ENCODE peak calls at places on chromosomes 6 and 20, in six cellular contexts. S is HCT116, Y is K562, A is GM12878, T is HepG2, B is H1. E is an unnamed sample.

GRCh38 chr6:26087284-26088115 is at the start of gene HFE:
- DNase-seq in B (no peak), A (no peak), S (no peak), T (peak), Y (peak), E (no peak)

GRCh38 chr20:9609892-9610502 is 95.6 kb downstream of the LAMP5 start:
- DNase-seq in Y (peak), A (peak), S (peak), T (peak), B (peak), E (peak)

GRCh38 chr6:2035046-2035445 is 210.4 kb downstream of the GMDS start:
- DNase-seq in A (no peak), B (no peak), T (no peak), Y (no peak), S (no peak), E (no peak)

GRCh38 chr6:163243691-163244505 is 170.6 kb upstream of the QKI start:
- DNase-seq in B (no peak), T (no peak), A (no peak), S (no peak), Y (no peak), E (no peak)

GRCh38 chr6:69933239-69933638 is 66.9 kb downstream of the COL19A1 start:
- DNase-seq in Y (no peak), S (no peak), A (no peak), T (no peak), B (no peak), E (no peak)

GRCh38 chr6:16800942-16801341 is 39.7 kb upstream of the ATXN1 start:
- DNase-seq in A (no peak), S (no peak), Y (no peak), B (no peak), T (no peak), E (no peak)

GRCh38 chr6:167047554-167047953 is 48.4 kb downstream of the CEP43 start:
- DNase-seq in S (no peak), B (no peak), A (peak), T (no peak), Y (no peak), E (no peak)

GRCh38 chr6:14858808-14859207 is 387.1 kb upstream of the JARID2 start:
- DNase-seq in Y (no peak), B (no peak), T (no peak), A (no peak), S (no peak), E (no peak)

GRCh38 chr6:9266741-9267140 is 831.4 kb upstream of the SLC35B3 start:
- DNase-seq in A (no peak), S (no peak), B (no peak), T (no peak), Y (no peak), E (no peak)

GRCh38 chr6:46262928-46263708 is 92.3 kb upstream of the ENPP5 start:
- DNase-seq in S (no peak), A (no peak), Y (no peak), B (no peak), T (no peak), E (no peak)

GRCh38 chr6:113595921-113596376 is 261.2 kb upstream of the MARCKS start:
- DNase-seq in T (no peak), B (no peak), Y (no peak), A (no peak), S (no peak), E (no peak)

GRCh38 chr20:40493071-40493470 is 196.0 kb downstream of the MAFB start:
- DNase-seq in Y (no peak), S (no peak), B (no peak), A (no peak), T (no peak), E (no peak)

GRCh38 chr6:52672422-52673025 is 1.6 kb downstream of the TMEM14A start:
- DNase-seq in S (peak), T (no peak), A (no peak), Y (peak), B (no peak), E (no peak)

GRCh38 chr6:155398221-155398620 is 57.4 kb downstream of the NOX3 start:
- DNase-seq in T (no peak), Y (no peak), A (no peak), S (no peak), B (no peak), E (no peak)

GRCh38 chr6:41678511-41679084 is 40.3 kb downstream of the MDFI start:
- DNase-seq in A (no peak), S (no peak), Y (no peak), B (no peak), T (no peak), E (no peak)

GRCh38 chr20:40982415-40983145 is 46.0 kb upstream of the TOP1 start:
- DNase-seq in T (no peak), A (no peak), Y (no peak), S (no peak), B (no peak), E (no peak)

GRCh38 chr20:35968930-35969329 is 540 bp downstream of the CNBD2 start:
- DNase-seq in A (no peak), B (no peak), T (no peak), S (no peak), Y (no peak), E (no peak)

GRCh38 chr20:62832212-62832922 is 15.5 kb downstream of the COL9A3 start:
- DNase-seq in S (peak), A (peak), B (no peak), Y (peak), T (no peak), E (peak)

GRCh38 chr20:44540834-44541233 is 19.0 kb upstream of the SERINC3 start:
- DNase-seq in A (no peak), Y (no peak), B (no peak), S (no peak), T (no peak), E (no peak)

GRCh38 chr6:43954311-43955131 is 172.7 kb downstream of the MRPL14 start:
- DNase-seq in Y (no peak), T (no peak), B (no peak), S (no peak), A (no peak), E (no peak)

GRCh38 chr6:138086573-138087196 is 20.5 kb downstream of the PERP start:
- DNase-seq in T (peak), S (peak), Y (no peak), A (no peak), B (peak), E (no peak)

GRCh38 chr6:23106951-23107350 is 537.6 kb downstream of the HDGFL1 start:
- DNase-seq in T (no peak), Y (no peak), A (no peak), S (no peak), B (no peak), E (no peak)

GRCh38 chr20:24236963-24237362 is 232.5 kb upstream of the SYNDIG1 start:
- DNase-seq in A (no peak), Y (no peak), B (no peak), S (no peak), T (no peak), E (no peak)

GRCh38 chr20:22717466-22717865 is 133.1 kb upstream of the FOXA2 start:
- DNase-seq in B (no peak), A (no peak), Y (peak), T (no peak), S (no peak), E (no peak)

GRCh38 chr20:22716824-22717351 is 132.5 kb upstream of the FOXA2 start:
- DNase-seq in A (no peak), B (no peak), T (no peak), S (no peak), Y (no peak), E (no peak)

DNA sequence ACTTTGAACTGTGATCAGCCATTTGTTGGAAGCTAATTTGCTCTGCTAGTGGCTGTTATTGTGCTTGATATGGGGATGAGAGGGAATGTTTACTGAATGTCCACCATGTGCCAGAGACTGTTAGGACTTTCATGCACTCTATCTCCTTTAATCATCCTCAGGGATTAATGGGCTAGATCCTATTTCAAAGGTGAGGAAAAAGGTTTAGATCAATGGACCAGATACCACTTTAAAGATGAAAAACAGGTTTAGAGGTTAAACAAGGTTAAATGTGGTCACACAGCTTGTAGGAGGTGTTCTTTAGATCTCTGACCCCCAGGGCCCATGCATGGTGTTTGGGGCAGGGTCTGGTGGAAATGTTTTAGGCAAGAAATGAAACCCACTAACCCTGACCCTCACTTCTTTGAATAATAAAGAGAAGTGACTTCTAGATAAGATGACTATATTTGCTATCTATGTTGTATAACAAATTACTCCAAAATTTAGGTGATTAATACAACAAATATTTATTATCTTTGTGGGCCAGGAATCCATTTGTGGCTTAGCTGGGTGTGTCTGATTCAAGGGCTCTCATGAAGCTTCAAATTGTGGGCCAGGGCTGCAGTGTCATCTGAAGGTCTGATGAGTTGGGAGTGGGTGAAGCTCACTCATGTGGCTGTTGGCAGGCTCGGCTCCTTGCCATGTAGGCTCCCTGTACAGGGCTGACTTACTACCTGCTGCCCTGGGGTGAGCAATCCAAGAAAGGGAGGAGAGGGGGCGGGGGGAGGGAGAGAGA is 127.8 kb upstream of the FOXA2 start:
- DNase-seq in A (no peak), T (no peak), S (no peak), B (no peak), Y (no peak), E (no peak)
- TF ChIP-seq SIN3A in A (no peak), T (no peak), S (no peak), B (no peak), Y (no peak), E (no peak)

GRCh38 chr20:38324159-38324558 is 20.2 kb downstream of the BPI start:
- DNase-seq in A (no peak), Y (no peak), T (no peak), B (no peak), S (no peak), E (no peak)

GRCh38 chr20:38316341-38316740 is 12.4 kb downstream of the BPI start:
- DNase-seq in S (no peak), A (no peak), Y (no peak), T (no peak), B (no peak), E (no peak)

GRCh38 chr20:38317422-38317821 is 13.5 kb downstream of the BPI start:
- DNase-seq in T (no peak), B (no peak), S (no peak), A (no peak), Y (no peak), E (no peak)

GRCh38 chr20:38321959-38322598 is 18.1 kb downstream of the BPI start:
- DNase-seq in T (peak), S (peak), B (no peak), Y (peak), A (no peak), E (peak)

DNA sequence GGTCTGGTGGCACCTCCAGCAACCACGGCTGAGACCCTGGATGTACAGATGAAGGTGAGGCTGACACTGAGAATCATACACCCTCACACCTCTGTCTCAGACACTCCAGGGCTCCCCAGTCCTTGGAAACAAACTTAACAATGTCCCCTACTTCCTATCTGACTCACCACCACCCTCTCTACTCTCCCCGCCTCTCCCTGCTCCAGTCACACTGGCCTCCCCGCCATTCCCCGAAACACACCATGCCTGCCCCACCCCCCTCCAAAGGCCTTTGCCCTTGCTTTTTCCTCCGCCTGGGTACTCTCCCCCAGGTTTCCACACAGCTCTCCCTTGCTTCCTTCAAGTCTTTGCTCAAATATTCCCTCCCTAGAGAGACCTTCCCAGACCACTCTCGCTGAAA is 16.3 kb downstream of the BPI start:
- DNase-seq in Y (no peak), A (no peak), T (no peak), B (no peak), S (no peak), E (no peak)
- H2AFZ ChIP-seq in Y (no peak), A (no peak), T (no peak), B (no peak), S (no peak), E (no peak)

GRCh38 chr20:58659841-58660240 is 8.8 kb downstream of the STX16 start:
- DNase-seq in T (no peak), B (no peak), Y (no peak), A (no peak), S (no peak), E (no peak)

GRCh38 chr20:58660855-58661254 is 9.8 kb downstream of the STX16 start:
- DNase-seq in A (no peak), T (no peak), S (no peak), Y (no peak), B (no peak), E (no peak)

GRCh38 chr20:58662142-58662473 is 11.0 kb downstream of the STX16 start:
- DNase-seq in T (no peak), A (no peak), B (no peak), Y (no peak), S (no peak), E (no peak)

GRCh38 chr20:58664883-58665282 is 13.8 kb downstream of the STX16 start:
- DNase-seq in Y (no peak), S (no peak), B (no peak), T (no peak), A (no peak), E (no peak)

DNA sequence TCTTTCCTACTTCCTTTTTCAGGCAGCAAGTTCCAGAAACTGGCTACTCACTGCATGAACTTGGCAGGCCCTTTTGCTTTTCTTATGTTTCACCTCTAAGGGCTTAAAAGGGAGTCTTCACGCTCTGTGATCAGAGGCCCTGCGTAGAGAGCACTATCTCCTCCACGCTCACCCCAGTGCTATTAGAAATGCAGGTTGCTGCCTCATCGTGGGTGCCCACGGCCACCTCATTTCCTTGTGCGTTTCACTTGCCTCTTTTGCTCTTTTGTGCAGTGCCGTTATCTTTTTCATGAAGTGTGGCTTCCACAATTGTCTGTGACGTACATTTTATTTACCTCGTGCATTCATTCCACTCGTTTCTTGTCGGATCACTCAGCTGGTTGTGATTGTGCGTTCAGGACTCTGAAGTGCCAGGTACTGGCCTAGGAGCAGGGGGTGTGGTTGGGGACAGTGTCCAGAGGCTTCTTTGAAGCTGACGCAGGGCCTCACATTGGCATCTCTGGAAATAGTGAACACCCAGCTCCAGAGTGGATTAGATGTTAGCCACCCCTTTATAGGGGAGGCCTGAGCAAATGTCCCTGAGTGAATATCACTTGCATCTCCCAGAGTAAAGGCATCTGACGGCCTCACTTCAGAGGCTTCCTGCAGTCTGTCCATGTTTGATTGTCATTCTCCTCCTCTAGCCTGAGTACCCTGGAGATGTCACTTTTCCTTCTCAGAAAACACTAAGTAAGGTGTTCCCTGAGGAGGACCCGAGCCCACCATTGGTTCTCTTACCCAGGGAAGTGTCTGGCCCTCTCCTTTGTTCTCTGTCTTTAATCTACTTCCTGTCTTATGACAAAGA is 10.4 kb downstream of the STX16 start:
- DNase-seq in A (no peak), B (no peak), S (no peak), Y (no peak), T (no peak), E (no peak)
- H3K27ac ChIP-seq in A (no peak), B (no peak), S (no peak), Y (peak), T (no peak), E (no peak)

GRCh38 chr6:129240492-129240853 is 357.5 kb downstream of the LAMA2 start:
- DNase-seq in Y (no peak), T (no peak), A (no peak), B (no peak), S (no peak), E (no peak)

GRCh38 chr6:129239825-129240491 is 357.0 kb downstream of the LAMA2 start:
- DNase-seq in T (no peak), S (no peak), Y (no peak), A (no peak), B (no peak), E (no peak)

GRCh38 chr6:129238991-129239390 is 356.1 kb downstream of the LAMA2 start:
- DNase-seq in A (no peak), S (no peak), T (no peak), Y (no peak), B (no peak), E (no peak)

GRCh38 chr6:129248976-129249375 is 366.0 kb downstream of the LAMA2 start:
- DNase-seq in S (no peak), T (no peak), B (no peak), Y (no peak), A (no peak), E (no peak)

GRCh38 chr6:129243377-129243776 is 360.4 kb downstream of the LAMA2 start:
- DNase-seq in A (no peak), S (no peak), Y (no peak), T (no peak), B (no peak), E (no peak)
- TF ChIP-seq SIN3A in A (no peak), S (no peak), Y (no peak), T (no peak), B (no peak), E (no peak)

GRCh38 chr6:87590417-87590880 is 514 bp downstream of the ORC3 start:
- DNase-seq in B (no peak), A (no peak), Y (no peak), T (no peak), S (no peak), E (no peak)

GRCh38 chr6:87589693-87590416 is at the start of the genes ORC3 and RARS2:
- DNase-seq in S (peak), A (peak), B (peak), Y (peak), T (peak), E (peak)

GRCh38 chr6:87590989-87591388 is 1.1 kb downstream of the ORC3 start:
- DNase-seq in S (no peak), T (no peak), B (no peak), Y (no peak), A (no peak), E (no peak)

GRCh38 chr6:87586371-87587077 is 3.3 kb downstream of the RARS2 start:
- DNase-seq in S (no peak), B (no peak), T (no peak), A (no peak), Y (no peak), E (no peak)

GRCh38 chr6:87588756-87589407 is 905 bp downstream of the RARS2 start:
- DNase-seq in Y (no peak), A (no peak), B (no peak), T (no peak), S (no peak), E (no peak)
- H2AFZ ChIP-seq in Y (peak), A (no peak), B (no peak), T (no peak), S (no peak), E (peak)

DNA sequence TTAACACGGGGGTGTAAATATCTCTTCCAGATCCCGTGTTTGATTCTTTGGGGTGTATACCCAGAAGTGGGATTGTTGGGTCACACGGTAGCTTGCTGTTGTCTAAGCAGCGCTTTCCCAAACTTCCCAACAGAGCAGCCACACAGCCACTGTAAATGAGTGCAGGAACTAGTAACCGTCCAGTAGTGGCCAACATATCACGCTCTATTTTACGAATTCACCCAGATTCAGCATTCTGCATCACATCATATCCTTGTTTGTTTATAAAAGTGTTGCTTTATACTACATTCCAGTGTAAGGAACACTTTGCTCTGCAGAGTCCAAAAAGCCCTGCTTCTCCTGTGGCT is 216.1 kb upstream of the ECI2 start:
- DNase-seq in T (no peak), Y (no peak), A (no peak), B (no peak), S (no peak), E (no peak)
- H3K27ac ChIP-seq in T (no peak), Y (no peak), A (no peak), B (no peak), S (peak), E (peak)

DNA sequence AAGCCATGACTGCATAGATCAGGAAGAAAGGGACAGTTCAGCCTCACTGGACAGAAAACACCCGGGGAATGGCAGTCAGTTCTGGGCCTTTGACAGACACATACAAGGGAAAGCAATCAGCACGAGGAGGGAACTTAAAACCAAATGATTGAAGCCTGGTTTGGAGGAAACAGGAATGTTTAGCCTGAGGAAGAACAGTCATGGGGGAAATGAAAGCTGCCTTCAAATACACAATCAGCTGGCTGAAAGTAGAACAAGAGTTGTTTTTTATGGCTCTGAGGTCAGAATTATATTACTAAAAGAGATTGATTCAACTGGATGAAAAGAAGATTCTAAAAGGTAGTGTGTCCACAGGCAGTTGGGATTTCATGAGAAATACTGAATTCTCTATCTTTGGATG is 216.8 kb downstream of the IBTK start:
- DNase-seq in S (no peak), T (no peak), A (no peak), Y (no peak), B (no peak), E (no peak)
- TF ChIP-seq SIN3A in S (no peak), T (no peak), A (no peak), Y (no peak), B (no peak), E (no peak)

E was measured in SK-N-SH.